ENCODE peak calls at places on chromosomes 12 and 14, in ten cellular contexts. P is NCI-H446 treated with DMSO at 0.1 percent for 48 hours; L is HL-60; N is COLO829; X is H54; F is thyroid gland; V is activated naive CD8-positive, alpha-beta T cell treated with anti-CD3 and anti-CD28 coated beads, Interleukin-2, amount 50 U/mL, for 24 hours; R is NCI-H1694; T is ACHN; U is DMS53. I is an unnamed sample.

GRCh38 chr14:69605761-69606160 is 5.6 kb upstream of the SUSD6 start:
- DNase-seq in V (no peak), N (no peak), L (no peak), X (no peak), P (no peak), F (no peak), U (no peak), T (no peak), R (no peak), I (no peak)

GRCh38 chr12:85894653-85895052 is 20.6 kb downstream of the NTS start:
- DNase-seq in P (no peak), U (no peak), N (no peak), L (no peak), R (no peak), F (no peak), X (no peak), T (no peak), V (no peak), I (no peak)

GRCh38 chr14:38210168-38210567 is 2.5 kb downstream of the SSTR1 start:
- DNase-seq in L (no peak), V (no peak), U (peak), N (no peak), P (no peak), R (no peak), T (no peak), X (no peak), F (no peak), I (no peak)

GRCh38 chr14:38065101-38065762 is 142.5 kb upstream of the SSTR1 start:
- DNase-seq in P (no peak), R (no peak), N (no peak), F (no peak), L (no peak), T (no peak), X (no peak), U (no peak), V (peak), I (no peak)

GRCh38 chr12:5909560-5909959 is 35.5 kb downstream of the ANO2 start:
- DNase-seq in R (no peak), V (no peak), X (no peak), F (no peak), P (no peak), N (no peak), T (no peak), L (no peak), U (no peak), I (no peak)

GRCh38 chr14:56271988-56272387 is 153.8 kb downstream of the PELI2 start:
- DNase-seq in P (no peak), N (no peak), X (no peak), R (no peak), V (no peak), F (no peak), U (no peak), T (no peak), L (no peak), I (no peak)

GRCh38 chr12:124754949-124755800 is 108.5 kb downstream of the SCARB1 start:
- DNase-seq in N (peak), L (peak), F (peak), R (peak), X (no peak), P (peak), V (no peak), T (no peak), U (no peak), I (no peak)

GRCh38 chr12:11174022-11174421 is 3.0 kb downstream of the SMIM10L1 start:
- DNase-seq in N (peak), F (no peak), P (no peak), X (no peak), T (no peak), U (peak), L (no peak), V (no peak), R (no peak), I (no peak)

GRCh38 chr12:16300222-16300621 is 22.7 kb upstream of the SLC15A5 start:
- DNase-seq in L (no peak), T (no peak), F (no peak), V (no peak), P (no peak), R (no peak), X (no peak), U (no peak), N (no peak), I (no peak)

GRCh38 chr14:100634026-100634425 is 46.8 kb upstream of the BEGAIN start:
- DNase-seq in T (no peak), N (no peak), U (peak), P (no peak), X (no peak), V (no peak), L (no peak), R (no peak), F (no peak), I (no peak)

GRCh38 chr14:92287987-92288386 is 35.0 kb upstream of the SLC24A4 start:
- DNase-seq in X (peak), P (no peak), T (no peak), N (no peak), V (no peak), L (no peak), R (no peak), U (no peak), F (no peak), I (no peak)

GRCh38 chr12:117284160-117284559 is 77.3 kb downstream of the NOS1 start:
- DNase-seq in L (no peak), F (peak), X (no peak), N (no peak), P (no peak), V (no peak), T (no peak), R (peak), U (peak), I (no peak)

GRCh38 chr14:72416892-72417291 is 477.0 kb downstream of the DPF3 start:
- DNase-seq in L (no peak), P (no peak), X (no peak), N (no peak), F (peak), T (no peak), U (peak), R (peak), V (no peak), I (no peak)